ENCODE peak calls at places on chromosome 18, in six cellular contexts. One of them, this sample, is unnamed.

GRCh38 chr18:25298853-25299274 is 53.1 kb downstream of the ZNF521 start:
- DNase-seq in stimulated activated CD4-positive, alpha-beta T cell treated with anti-CD3 and anti-CD28 coated beads, Interleukin-1b, Interleukin-23, amount 100 ng/mL, for 24 hours: no peak
- DNase-seq in germinal center: no peak
- DNase-seq in C1 segment of cervical spinal cord: no peak
- DNase-seq in effector memory CD8-positive, alpha-beta T cell: no peak
- DNase-seq in D341Med: no peak
- DNase-seq in this sample: no peak

GRCh38 chr18:77130229-77131099 is 2.1 kb downstream of the MBP start:
- DNase-seq in stimulated activated CD4-positive, alpha-beta T cell treated with anti-CD3 and anti-CD28 coated beads, Interleukin-1b, Interleukin-23, amount 100 ng/mL, for 24 hours: no peak
- DNase-seq in D341Med: no peak
- DNase-seq in C1 segment of cervical spinal cord: no peak
- DNase-seq in germinal center: no peak
- DNase-seq in effector memory CD8-positive, alpha-beta T cell: no peak
- DNase-seq in this sample: no peak

GRCh38 chr18:69674921-69675405 is 272.7 kb downstream of the CD226 start:
- DNase-seq in germinal center: no peak
- DNase-seq in D341Med: no peak
- DNase-seq in stimulated activated CD4-positive, alpha-beta T cell treated with anti-CD3 and anti-CD28 coated beads, Interleukin-1b, Interleukin-23, amount 100 ng/mL, for 24 hours: no peak
- DNase-seq in C1 segment of cervical spinal cord: no peak
- DNase-seq in effector memory CD8-positive, alpha-beta T cell: no peak
- DNase-seq in this sample: no peak

GRCh38 chr18:273525-273924 is 5.7 kb upstream of the THOC1 start:
- DNase-seq in germinal center: no peak
- DNase-seq in C1 segment of cervical spinal cord: no peak
- DNase-seq in effector memory CD8-positive, alpha-beta T cell: no peak
- DNase-seq in D341Med: no peak
- DNase-seq in stimulated activated CD4-positive, alpha-beta T cell treated with anti-CD3 and anti-CD28 coated beads, Interleukin-1b, Interleukin-23, amount 100 ng/mL, for 24 hours: no peak
- DNase-seq in this sample: no peak

GRCh38 chr18:69974365-69974764 is 26.7 kb upstream of the CD226 start:
- DNase-seq in effector memory CD8-positive, alpha-beta T cell: no peak
- DNase-seq in stimulated activated CD4-positive, alpha-beta T cell treated with anti-CD3 and anti-CD28 coated beads, Interleukin-1b, Interleukin-23, amount 100 ng/mL, for 24 hours: no peak
- DNase-seq in C1 segment of cervical spinal cord: no peak
- DNase-seq in germinal center: no peak
- DNase-seq in D341Med: no peak
- DNase-seq in this sample: no peak

GRCh38 chr18:8703181-8703638 is 2.1 kb upstream of the MTCL1 start:
- DNase-seq in germinal center: no peak
- DNase-seq in D341Med: peak; percentile 61
- DNase-seq in stimulated activated CD4-positive, alpha-beta T cell treated with anti-CD3 and anti-CD28 coated beads, Interleukin-1b, Interleukin-23, amount 100 ng/mL, for 24 hours: no peak
- DNase-seq in C1 segment of cervical spinal cord: no peak
- DNase-seq in effector memory CD8-positive, alpha-beta T cell: no peak
- DNase-seq in this sample: no peak

GRCh38 chr18:58687871-58688308 is 16.6 kb downstream of the MALT1 start:
- DNase-seq in C1 segment of cervical spinal cord: no peak
- DNase-seq in germinal center: no peak
- DNase-seq in effector memory CD8-positive, alpha-beta T cell: peak; percentile 53
- DNase-seq in stimulated activated CD4-positive, alpha-beta T cell treated with anti-CD3 and anti-CD28 coated beads, Interleukin-1b, Interleukin-23, amount 100 ng/mL, for 24 hours: no peak
- DNase-seq in D341Med: no peak
- DNase-seq in this sample: no peak

GRCh38 chr18:25189391-25190185 is 162.4 kb downstream of the ZNF521 start:
- DNase-seq in germinal center: no peak
- DNase-seq in effector memory CD8-positive, alpha-beta T cell: no peak
- DNase-seq in stimulated activated CD4-positive, alpha-beta T cell treated with anti-CD3 and anti-CD28 coated beads, Interleukin-1b, Interleukin-23, amount 100 ng/mL, for 24 hours: no peak
- DNase-seq in D341Med: no peak
- DNase-seq in C1 segment of cervical spinal cord: no peak
- DNase-seq in this sample: no peak

GRCh38 chr18:12580630-12581342 is 77.1 kb downstream of the SPIRE1 start:
- DNase-seq in C1 segment of cervical spinal cord: no peak
- DNase-seq in stimulated activated CD4-positive, alpha-beta T cell treated with anti-CD3 and anti-CD28 coated beads, Interleukin-1b, Interleukin-23, amount 100 ng/mL, for 24 hours: no peak
- DNase-seq in D341Med: no peak
- DNase-seq in germinal center: no peak
- DNase-seq in effector memory CD8-positive, alpha-beta T cell: no peak
- DNase-seq in this sample: no peak

GRCh38 chr18:46182633-46183401 is 78.6 kb downstream of the HAUS1 start:
- DNase-seq in germinal center: no peak
- DNase-seq in stimulated activated CD4-positive, alpha-beta T cell treated with anti-CD3 and anti-CD28 coated beads, Interleukin-1b, Interleukin-23, amount 100 ng/mL, for 24 hours: no peak
- DNase-seq in effector memory CD8-positive, alpha-beta T cell: no peak
- DNase-seq in C1 segment of cervical spinal cord: no peak
- DNase-seq in D341Med: no peak
- DNase-seq in this sample: no peak